ENCODE peak calls at places on chromosomes 5 and 9, in ten cellular contexts. L is NCI-H774; P is A549; G is posterior cingulate gyrus; I is stimulated activated CD4-positive, alpha-beta T cell treated with anti-CD3 and anti-CD28 coated beads, Interleukin-15, amount 100 ng/mL, for 24 hours; U is GOT3; T is GM13977; Z is HL-60; W is fibroblast of lung; O is HTR-8/SVneo. V is an unnamed sample.
A peak's percentile ranks its signal among the peaks of the same experiment; 100 is the strongest.

GRCh38 chr5:38640012-38640395 is 83.6 kb upstream of the LIFR start:
- DNase-seq in L (no peak), P (no peak), G (no peak), I (no peak), U (no peak), T (no peak), Z (no peak), W (peak; percentile 56), O (no peak), V (peak; percentile 12)

GRCh38 chr5:15933481-15934207 is 245.9 kb downstream of the MARCHF11 start:
- DNase-seq in L (no peak), P (no peak), G (no peak), I (no peak), U (no peak), T (no peak), Z (no peak), W (no peak), O (no peak), V (no peak)

GRCh38 chr5:135266975-135267374 is 132.1 kb downstream of the MACROH2A1 start:
- DNase-seq in L (no peak), P (no peak), G (no peak), I (no peak), U (no peak), T (no peak), Z (no peak), W (peak; percentile 53), O (no peak), V (no peak)

GRCh38 chr9:134371731-134372130 is 45.5 kb downstream of the RXRA start:
- DNase-seq in L (no peak), P (no peak), G (no peak), I (no peak), U (no peak), T (no peak), Z (peak; percentile 100), W (no peak), O (no peak), V (no peak)

GRCh38 chr9:107285292-107285691 is 2.2 kb downstream of the RAD23B start:
- DNase-seq in L (no peak), P (no peak), G (no peak), I (no peak), U (no peak), T (no peak), Z (no peak), W (no peak), O (no peak), V (no peak)

GRCh38 chr5:39648539-39649200 is 223.9 kb upstream of the DAB2 start:
- DNase-seq in L (no peak), P (peak; percentile 46), G (no peak), I (no peak), U (no peak), T (no peak), Z (peak; percentile 18), W (no peak), O (peak; percentile 38), V (peak; percentile 35)

GRCh38 chr5:125043781-125044391 is 297.4 kb upstream of the ZNF608 start:
- DNase-seq in L (no peak), P (peak; percentile 40), G (peak; percentile 52), I (no peak), U (no peak), T (no peak), Z (no peak), W (peak; percentile 42), O (peak; percentile 56), V (peak; percentile 43)

GRCh38 chr5:77133061-77133758 is 46.1 kb upstream of the ZBED3 start:
- DNase-seq in L (no peak), P (peak; percentile 84), G (peak; percentile 93), I (no peak), U (peak; percentile 32), T (no peak), Z (no peak), W (peak; percentile 98), O (peak; percentile 81), V (peak; percentile 99)

GRCh38 chr9:86408121-86408520 is 53.9 kb upstream of the TUT7 start:
- DNase-seq in L (no peak), P (no peak), G (no peak), I (no peak), U (no peak), T (no peak), Z (no peak), W (peak; percentile 52), O (no peak), V (peak; percentile 58)

GRCh38 chr5:148828461-148829247 is 2.2 kb downstream of the ADRB2 start:
- DNase-seq in L (no peak), P (no peak), G (no peak), I (no peak), U (no peak), T (no peak), Z (no peak), W (no peak), O (no peak), V (peak; percentile 55)

GRCh38 chr5:80072103-80073073 is 37.2 kb downstream of the THBS4 start:
- DNase-seq in L (no peak), P (no peak), G (no peak), I (no peak), U (no peak), T (no peak), Z (no peak), W (peak; percentile 1), O (no peak), V (peak; percentile 71)

GRCh38 chr5:175230299-175230698 is 213.7 kb downstream of the DRD1 start:
- DNase-seq in L (no peak), P (no peak), G (no peak), I (no peak), U (no peak), T (no peak), Z (no peak), W (no peak), O (no peak), V (no peak)